ENCODE peak calls at places on chromosomes 3 and 15, in nine cellular contexts. D is sigmoid colon, U is IMR-90, T is suprapubic skin, Q is tibial nerve, M is spleen, S is ovary, J is uterus, B is endothelial cell of umbilical vein. W is an unnamed sample. For H3K36me3 and H3K9me3, the result is how much of the 10 kb centered on the place peaks cover.

GRCh38 chr3:21914451-21914850 is 163.4 kb upstream of the ZNF385D start:
- DNase-seq in D (no peak), U (peak), T (no peak), Q (no peak), M (no peak), S (no peak), J (no peak), B (no peak), W (no peak)

GRCh38 chr3:178709047-178709446 is 172.8 kb downstream of the KCNMB2 start:
- DNase-seq in D (no peak), U (peak), T (no peak), Q (no peak), M (no peak), S (no peak), J (no peak), B (no peak), W (no peak)

GRCh38 chr3:188476930-188477329 is 323.0 kb downstream of the LPP start:
- DNase-seq in D (no peak), U (no peak), T (no peak), Q (no peak), M (no peak), S (no peak), J (no peak), B (no peak), W (no peak)

GRCh38 chr3:52237659-52238172 is 1.2 kb downstream of the TWF2 start:
- DNase-seq in D (peak), U (peak), T (peak), Q (peak), M (peak), S (peak), J (peak), B (peak), W (no peak)

GRCh38 chr15:70561885-70562284 is 201.5 kb downstream of the UACA start:
- DNase-seq in D (peak), U (no peak), T (peak), Q (no peak), M (no peak), S (no peak), J (no peak), B (no peak), W (peak)

GRCh38 chr3:143119009-143119914 is at the start of gene CHST2:
- DNase-seq in D (peak), U (peak), T (peak), Q (no peak), M (peak), S (peak), J (peak), B (peak), W (no peak)

GRCh38 chr15:68503791-68504720 is 72.1 kb upstream of the ITGA11 start:
- DNase-seq in D (no peak), U (peak), T (peak), Q (no peak), M (no peak), S (no peak), J (no peak), B (no peak), W (peak)

GRCh38 chr3:148435534-148435933 is 262.2 kb upstream of the AGTR1 start:
- DNase-seq in D (no peak), U (no peak), T (no peak), Q (no peak), M (no peak), S (no peak), J (no peak), B (no peak), W (no peak)

GRCh38 chr3:170178631-170179030 is 2.9 kb downstream of the PHC3 start:
- DNase-seq in D (no peak), U (no peak), T (no peak), Q (no peak), M (no peak), S (no peak), J (no peak), B (no peak), W (no peak)

GRCh38 chr3:67437789-67438188 is 216.6 kb downstream of the SUCLG2 start:
- DNase-seq in D (no peak), U (no peak), T (no peak), Q (no peak), M (no peak), S (no peak), J (no peak), B (no peak), W (no peak)

GRCh38 chr3:161927131-161927530 is 430.5 kb downstream of the OTOL1 start:
- DNase-seq in D (no peak), U (no peak), T (no peak), Q (no peak), M (no peak), S (no peak), J (no peak), B (no peak), W (no peak)

GRCh38 chr3:13878711-13879101 is 1.2 kb downstream of the WNT7A start:
- DNase-seq in D (no peak), U (no peak), T (peak), Q (no peak), M (no peak), S (no peak), J (no peak), B (no peak), W (no peak)

GRCh38 chr3:196902296-196902695 is 34.6 kb downstream of the SENP5 start:
- DNase-seq in D (no peak), U (no peak), T (no peak), Q (no peak), M (no peak), S (no peak), J (no peak), B (no peak), W (no peak)
- H3K36me3 ChIP-seq in D (half or more), U (under half), T (half or more), Q (half or more), M (half or more), S (under half), J (under half), B (under half), W (under half)

GRCh38 chr15:25169318-25169717 is 214.5 kb downstream of the SNRPN start:
- DNase-seq in D (peak), U (no peak), T (no peak), Q (no peak), M (peak), S (peak), J (no peak), B (no peak), W (no peak)

GRCh38 chr15:25170113-25170731 is 215.4 kb downstream of the SNRPN start:
- DNase-seq in D (peak), U (no peak), T (no peak), Q (no peak), M (peak), S (peak), J (peak), B (no peak), W (no peak)

GRCh38 chr15:25171111-25171811 is 216.5 kb downstream of the SNRPN start:
- DNase-seq in D (peak), U (no peak), T (no peak), Q (no peak), M (peak), S (peak), J (peak), B (no peak), W (peak)

GRCh38 chr15:25171856-25172687 is 217.3 kb downstream of the SNRPN start:
- DNase-seq in D (peak), U (no peak), T (no peak), Q (no peak), M (peak), S (peak), J (peak), B (no peak), W (no peak)

DNA sequence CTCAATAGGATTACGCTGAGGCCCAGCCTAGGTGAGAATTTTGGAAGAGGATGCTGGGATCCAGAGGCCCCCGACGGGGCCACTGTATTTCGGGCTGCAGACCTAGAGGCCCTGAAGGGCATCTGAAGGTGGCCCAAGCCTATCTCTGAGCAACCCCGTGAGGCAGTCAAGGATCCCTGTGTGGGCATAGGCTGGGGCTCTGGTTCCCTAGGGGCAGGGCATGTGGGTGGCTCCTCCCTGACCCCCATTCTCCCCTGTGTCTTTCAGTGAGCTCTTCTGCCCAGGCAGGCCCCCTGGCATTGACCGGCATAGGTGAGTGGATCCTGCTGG is 216.0 kb downstream of the SNRPN start:
- DNase-seq in D (peak), U (no peak), T (no peak), Q (no peak), M (no peak), S (no peak), J (no peak), B (no peak), W (no peak)
- H3K9me3 ChIP-seq in D (under half), U (under half), T (under half), Q (under half), M (half or more), S (under half), J (under half), B (under half), W (under half)

DNA sequence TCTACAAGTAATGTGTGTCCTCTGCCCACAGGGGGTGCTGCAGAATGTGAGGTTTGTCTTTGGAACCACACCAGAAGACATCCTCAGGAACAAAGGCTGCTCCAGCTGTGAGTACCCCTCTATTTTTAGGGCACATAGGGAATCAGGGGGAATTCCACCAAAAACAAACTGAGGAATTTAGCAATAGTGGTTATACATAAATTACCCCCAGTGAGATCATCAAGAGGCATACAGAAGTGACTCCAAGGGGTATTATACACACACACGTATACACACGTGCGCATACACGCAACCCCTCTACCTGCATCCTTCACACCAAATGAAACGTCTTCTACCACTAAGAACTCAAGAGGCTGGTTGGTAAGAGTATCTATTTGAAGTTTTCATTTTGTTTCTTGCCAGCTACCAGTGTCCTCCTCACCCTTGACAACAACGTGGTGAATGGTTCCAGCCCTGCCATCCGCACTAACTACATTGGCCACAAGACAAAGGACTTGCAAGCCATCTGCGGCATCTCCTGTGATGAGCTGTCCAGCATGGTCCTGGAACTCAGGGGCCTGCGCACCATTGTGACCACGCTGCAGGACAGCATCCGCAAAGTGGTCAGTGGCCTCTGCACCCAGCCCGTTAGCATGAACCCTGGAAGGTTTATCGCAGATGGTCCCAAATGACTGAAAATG is 2.8 kb downstream of the THBS1 start:
- DNase-seq in D (peak), U (peak), T (no peak), Q (no peak), M (no peak), S (peak), J (no peak), B (peak), W (no peak)
- TF ChIP-seq POLR2A in D (no peak), U (peak), T (no peak), Q (no peak), M (no peak), S (no peak), J (no peak), B (peak), W (no peak)

GRCh38 chr3:127017229-127017628 is 34.3 kb downstream of the PLXNA1 start:
- DNase-seq in D (no peak), U (no peak), T (no peak), Q (no peak), M (no peak), S (no peak), J (no peak), B (no peak), W (no peak)
- H3K36me3 ChIP-seq in D (half or more), U (half or more), T (half or more), Q (half or more), M (under half), S (under half), J (under half), B (under half), W (half or more)

GRCh38 chr3:133486658-133487057 is 86.8 kb downstream of the BFSP2 start:
- DNase-seq in D (no peak), U (no peak), T (no peak), Q (no peak), M (no peak), S (no peak), J (no peak), B (no peak), W (peak)
- H3K9me3 ChIP-seq in D (under half), U (under half), T (under half), Q (under half), M (under half), S (under half), J (under half), B (under half), W (under half)

DNA sequence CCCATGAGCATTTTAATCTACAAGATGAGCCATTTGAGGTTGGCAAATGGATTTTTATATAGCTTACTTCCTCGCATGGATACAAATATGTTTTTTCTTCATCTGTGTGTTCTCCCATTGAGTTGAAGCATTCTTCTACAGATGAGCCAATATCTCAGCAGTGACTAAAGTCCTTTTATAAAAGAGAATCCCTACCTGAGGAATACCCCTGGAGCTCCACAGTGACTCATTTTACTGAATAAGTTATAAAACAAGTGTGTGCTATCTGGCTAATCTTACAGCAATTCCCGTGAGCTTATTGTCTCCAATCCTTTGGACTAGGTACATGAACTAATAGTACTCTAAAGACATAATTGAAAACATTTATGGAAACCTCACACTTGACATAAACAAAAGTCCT is 354.2 kb upstream of the BCHE start:
- DNase-seq in D (no peak), U (no peak), T (no peak), Q (no peak), M (no peak), S (no peak), J (no peak), B (no peak), W (no peak)
- TF ChIP-seq POLR2A in D (no peak), U (no peak), T (no peak), Q (no peak), M (no peak), S (no peak), J (no peak), B (no peak), W (no peak)

GRCh38 chr3:197136744-197137143 is 107.1 kb upstream of the MELTF start:
- DNase-seq in D (no peak), U (no peak), T (no peak), Q (no peak), M (no peak), S (no peak), J (no peak), B (no peak), W (no peak)
- H3K36me3 ChIP-seq in D (under half), U (under half), T (under half), Q (half or more), M (half or more), S (under half), J (under half), B (under half), W (under half)

DNA sequence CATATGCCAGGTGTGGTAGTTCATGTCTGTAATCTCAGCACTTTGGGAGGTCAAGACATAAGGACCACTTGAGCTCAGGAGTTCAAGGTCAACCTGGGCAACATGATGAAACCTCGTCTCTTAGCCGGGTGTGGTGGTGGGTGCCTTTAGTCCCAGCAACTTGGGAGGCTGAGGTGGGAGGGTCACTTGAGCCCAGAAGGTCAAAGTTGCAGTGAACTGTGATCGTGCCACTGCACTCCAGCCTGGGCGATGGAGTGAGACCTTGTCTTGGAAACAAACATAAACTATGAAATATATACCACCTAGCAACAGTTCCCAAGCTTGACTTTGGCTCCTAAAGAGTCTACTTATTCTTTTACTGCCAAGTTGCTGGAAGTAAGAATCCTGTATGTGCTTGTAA is 30.9 kb downstream of the UBE3A start:
- DNase-seq in D (no peak), U (no peak), T (no peak), Q (no peak), M (no peak), S (no peak), J (no peak), B (no peak), W (no peak)
- H3K9me3 ChIP-seq in D (under half), U (under half), T (under half), Q (under half), M (under half), S (under half), J (under half), B (under half), W (under half)